ENCODE peak calls at places on chromosomes 16 and 17, in four cellular contexts. H, Y, G and K are unnamed samples.

GRCh38 chr16:88195021-88195581 is 187.7 kb upstream of the ZNF469 start:
- DNase-seq in Y (no peak), G (no peak), H (no peak), K (no peak)

GRCh38 chr17:20241855-20242254 is 225.5 kb downstream of the LGALS9B start:
- DNase-seq in G (no peak), Y (no peak), H (no peak), K (no peak)

GRCh38 chr16:50261707-50262235 is 4.6 kb upstream of the ADCY7 start:
- DNase-seq in Y (no peak), G (no peak), H (no peak), K (no peak)

GRCh38 chr17:44878627-44879221 is 20.5 kb downstream of the EFTUD2 start:
- DNase-seq in H (peak; percentile 36), Y (no peak), G (peak; percentile 40), K (no peak)

GRCh38 chr16:72810480-72810879 is 237.4 kb downstream of the ZFHX3 start:
- DNase-seq in G (no peak), Y (no peak), H (no peak), K (no peak)

GRCh38 chr17:50976951-50977472 is 110.9 kb upstream of the TOB1 start:
- DNase-seq in G (no peak), Y (no peak), H (no peak), K (no peak)

GRCh38 chr17:8935194-8935593 is 30.3 kb downstream of the PIK3R5 start:
- DNase-seq in H (peak; percentile 77), Y (peak; percentile 41), G (no peak), K (no peak)

GRCh38 chr16:82263456-82264159 is 93.6 kb upstream of the MPHOSPH6 start:
- DNase-seq in G (peak; percentile 66), H (peak; percentile 64), Y (no peak), K (peak; percentile 19)

GRCh38 chr17:67126983-67127382 is 82.6 kb downstream of the CACNG1 start:
- DNase-seq in H (no peak), Y (no peak), G (no peak), K (no peak)

GRCh38 chr16:84138824-84139627 is 6.0 kb downstream of the HSDL1 start:
- DNase-seq in Y (no peak), H (no peak), G (peak; percentile 36), K (no peak)

GRCh38 chr17:29251969-29252866 is 5.6 kb downstream of the CRYBA1 start:
- DNase-seq in G (peak; percentile 54), H (no peak), Y (no peak), K (no peak)

GRCh38 chr17:79947351-79948031 is 88.2 kb downstream of the TBC1D16 start:
- DNase-seq in G (peak; percentile 99), Y (no peak), H (peak; percentile 62), K (no peak)

GRCh38 chr16:35149550-35149949 is 1690.1 kb downstream of the TP53TG3F start:
- DNase-seq in G (no peak), Y (no peak), H (no peak), K (no peak)

GRCh38 chr17:13004336-13004735 is 13.5 kb downstream of the ELAC2 start:
- DNase-seq in Y (no peak), H (no peak), G (no peak), K (no peak)

GRCh38 chr17:50425682-50426471 is at the start of gene ACSF2:
- DNase-seq in G (peak; percentile 67), Y (peak; percentile 41), H (peak; percentile 66), K (peak; percentile 66)

GRCh38 chr17:17877548-17878358 is 41.0 kb upstream of the SREBF1 start:
- DNase-seq in H (peak; percentile 39), Y (no peak), G (peak; percentile 54), K (no peak)

GRCh38 chr16:52812945-52813556 is 239.6 kb downstream of the CHD9NB start:
- DNase-seq in H (peak; percentile 66), Y (no peak), G (peak; percentile 61), K (no peak)

GRCh38 chr17:951388-952132 is 28.0 kb downstream of the NXN start:
- DNase-seq in H (peak; percentile 63), G (peak; percentile 90), Y (no peak), K (no peak)

GRCh38 chr16:88298166-88298881 is 84.4 kb upstream of the ZNF469 start:
- DNase-seq in H (peak; percentile 78), Y (no peak), G (no peak), K (no peak)

GRCh38 chr17:32658470-32659418 is 172.0 kb downstream of the CDK5R1 start:
- DNase-seq in H (no peak), Y (no peak), G (peak; percentile 52), K (no peak)

GRCh38 chr16:89983550-89983949 is 35.0 kb downstream of the DEF8 start:
- DNase-seq in G (no peak), H (no peak), Y (no peak), K (no peak)